ENCODE peak calls at places on chromosomes 16 and 17, in eight cellular contexts. N, A, Y, K, E, J, V and B are unnamed samples.

GRCh38 chr17:50111687-50112655 is 16.8 kb downstream of the PDK2 start:
- DNase-seq in N (peak; percentile 37), A (peak; percentile 73), Y (peak; percentile 88), K (no peak), E (peak; percentile 90), J (no peak), V (no peak), B (no peak)

GRCh38 chr16:46582313-46582712 is 38.9 kb downstream of the SHCBP1 start:
- DNase-seq in N (no peak), A (no peak), Y (no peak), K (no peak), E (no peak), J (no peak), V (no peak), B (no peak)

GRCh38 chr16:13100970-13101369 is 199.6 kb downstream of the SHISA9 start:
- DNase-seq in N (no peak), A (no peak), Y (no peak), K (no peak), E (no peak), J (no peak), V (no peak), B (no peak)

GRCh38 chr17:75970011-75970523 is 8.9 kb downstream of the ACOX1 start:
- DNase-seq in N (no peak), A (no peak), Y (no peak), K (peak; percentile 51), E (no peak), J (no peak), V (no peak), B (no peak)

GRCh38 chr17:43572368-43572980 is 26.3 kb upstream of the ETV4 start:
- DNase-seq in N (no peak), A (no peak), Y (no peak), K (peak; percentile 37), E (no peak), J (no peak), V (no peak), B (no peak)

GRCh38 chr17:43199633-43200032 is 12.0 kb upstream of the TMEM106A start:
- DNase-seq in N (no peak), A (no peak), Y (no peak), K (no peak), E (no peak), J (no peak), V (no peak), B (no peak)

GRCh38 chr17:39927928-39928867 is 666 bp downstream of the LRRC3C start:
- DNase-seq in N (no peak), A (peak; percentile 40), Y (peak; percentile 74), K (no peak), E (peak; percentile 81), J (peak; percentile 49), V (no peak), B (no peak)

GRCh38 chr17:27396941-27397340 is 59.3 kb upstream of the KSR1 start:
- DNase-seq in N (no peak), A (no peak), Y (no peak), K (no peak), E (no peak), J (peak; percentile 23), V (no peak), B (no peak)

GRCh38 chr17:76146053-76146875 is 5.2 kb upstream of the FOXJ1 start:
- DNase-seq in N (no peak), A (no peak), Y (no peak), K (no peak), E (peak; percentile 43), J (no peak), V (peak; percentile 42), B (no peak)

GRCh38 chr17:69593351-69593715 is 178.8 kb downstream of the MAP2K6 start:
- DNase-seq in N (no peak), A (no peak), Y (no peak), K (no peak), E (no peak), J (no peak), V (no peak), B (no peak)

GRCh38 chr17:7673239-7673638 is 14.1 kb downstream of the TP53 start:
- DNase-seq in N (no peak), A (no peak), Y (no peak), K (no peak), E (no peak), J (peak; percentile 63), V (no peak), B (no peak)

GRCh38 chr16:67654069-67654911 is 5.8 kb downstream of the ACD start:
- DNase-seq in N (no peak), A (no peak), Y (no peak), K (no peak), E (peak; percentile 77), J (no peak), V (no peak), B (no peak)

GRCh38 chr17:19388791-19389190 is 1.8 kb upstream of the MFAP4 start:
- DNase-seq in N (no peak), A (no peak), Y (no peak), K (no peak), E (peak; percentile 47), J (no peak), V (no peak), B (no peak)
- H3K4me1 ChIP-seq in N (peaks cover 20% of the 10 kb centered on the region), A (peaks cover 93% of the 10 kb centered on the region), Y (peaks cover 19% of the 10 kb centered on the region), K (peaks cover 15% of the 10 kb centered on the region), E (peaks cover 3% of the 10 kb centered on the region), J (peaks cover 23% of the 10 kb centered on the region), V (peaks cover 17% of the 10 kb centered on the region), B (peaks cover 68% of the 10 kb centered on the region)

GRCh38 chr16:35731341-35732040 is 2272.1 kb downstream of the TP53TG3F start:
- DNase-seq in N (no peak), A (no peak), Y (no peak), K (no peak), E (no peak), J (no peak), V (no peak), B (no peak)

GRCh38 chr16:35733278-35733965 is 2274.0 kb downstream of the TP53TG3F start:
- DNase-seq in N (no peak), A (no peak), Y (no peak), K (no peak), E (no peak), J (no peak), V (no peak), B (no peak)

GRCh38 chr16:35730251-35730650 is 2270.8 kb downstream of the TP53TG3F start:
- DNase-seq in N (no peak), A (no peak), Y (no peak), K (no peak), E (no peak), J (no peak), V (no peak), B (no peak)

GRCh38 chr16:35733971-35734702 is 2274.7 kb downstream of the TP53TG3F start:
- DNase-seq in N (no peak), A (no peak), Y (no peak), K (no peak), E (no peak), J (no peak), V (no peak), B (no peak)

DNA sequence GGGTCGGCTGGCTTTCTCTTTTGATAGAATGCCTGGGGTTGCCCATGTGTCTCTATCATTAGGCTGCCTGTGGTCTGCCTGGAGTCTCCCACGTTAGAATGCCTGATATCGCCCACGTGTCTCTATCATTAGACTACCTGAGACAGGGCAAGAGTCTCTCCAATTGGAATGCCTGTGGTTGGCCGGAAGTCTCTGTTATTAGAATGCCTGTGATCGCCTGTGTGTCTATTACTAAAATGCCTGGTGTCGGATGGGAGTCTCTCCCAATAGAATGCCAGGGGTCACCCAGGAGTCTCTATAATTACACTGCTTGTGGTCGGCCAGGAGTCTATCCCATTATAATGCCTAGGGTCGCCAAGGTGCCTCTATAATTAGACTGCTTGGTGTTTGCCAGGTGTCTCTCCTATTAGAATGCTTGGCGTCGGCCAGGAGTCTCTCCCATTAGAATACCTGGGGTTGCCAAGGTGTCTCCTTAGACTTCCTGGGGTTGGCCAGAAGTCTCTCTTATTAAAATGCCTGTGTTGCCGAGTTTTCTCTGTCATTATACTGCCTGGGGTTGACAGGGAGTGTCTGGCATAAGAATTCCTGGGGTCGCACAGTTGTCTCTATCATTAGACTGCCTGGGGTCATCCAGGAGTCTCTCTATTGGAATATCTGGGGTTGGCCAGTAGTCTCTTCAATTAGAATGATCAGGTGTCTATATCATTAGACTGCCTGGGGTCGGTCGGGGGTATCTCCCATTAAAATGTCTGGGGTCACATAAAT is 2272.8 kb downstream of the TP53TG3F start:
- DNase-seq in N (no peak), A (no peak), Y (no peak), K (no peak), E (no peak), J (no peak), V (no peak), B (no peak)
- H3K9me3 ChIP-seq in N (no peaks in the 10 kb centered on the region), A (no peaks in the 10 kb centered on the region), Y (no peaks in the 10 kb centered on the region), K (no peaks in the 10 kb centered on the region), E (no peaks in the 10 kb centered on the region), J (peaks cover 89% of the 10 kb centered on the region), V (peaks cover 32% of the 10 kb centered on the region), B (peaks cover 88% of the 10 kb centered on the region)

GRCh38 chr17:4080686-4081085 is 62.1 kb downstream of the ZZEF1 start:
- DNase-seq in N (no peak), A (no peak), Y (no peak), K (no peak), E (no peak), J (no peak), V (no peak), B (no peak)

GRCh38 chr17:4072487-4073157 is 70.2 kb downstream of the ZZEF1 start:
- DNase-seq in N (no peak), A (no peak), Y (no peak), K (peak; percentile 70), E (no peak), J (no peak), V (no peak), B (no peak)

GRCh38 chr17:4073983-4074830 is 68.6 kb downstream of the ZZEF1 start:
- DNase-seq in N (no peak), A (no peak), Y (peak; percentile 64), K (no peak), E (no peak), J (peak; percentile 49), V (no peak), B (no peak)

DNA sequence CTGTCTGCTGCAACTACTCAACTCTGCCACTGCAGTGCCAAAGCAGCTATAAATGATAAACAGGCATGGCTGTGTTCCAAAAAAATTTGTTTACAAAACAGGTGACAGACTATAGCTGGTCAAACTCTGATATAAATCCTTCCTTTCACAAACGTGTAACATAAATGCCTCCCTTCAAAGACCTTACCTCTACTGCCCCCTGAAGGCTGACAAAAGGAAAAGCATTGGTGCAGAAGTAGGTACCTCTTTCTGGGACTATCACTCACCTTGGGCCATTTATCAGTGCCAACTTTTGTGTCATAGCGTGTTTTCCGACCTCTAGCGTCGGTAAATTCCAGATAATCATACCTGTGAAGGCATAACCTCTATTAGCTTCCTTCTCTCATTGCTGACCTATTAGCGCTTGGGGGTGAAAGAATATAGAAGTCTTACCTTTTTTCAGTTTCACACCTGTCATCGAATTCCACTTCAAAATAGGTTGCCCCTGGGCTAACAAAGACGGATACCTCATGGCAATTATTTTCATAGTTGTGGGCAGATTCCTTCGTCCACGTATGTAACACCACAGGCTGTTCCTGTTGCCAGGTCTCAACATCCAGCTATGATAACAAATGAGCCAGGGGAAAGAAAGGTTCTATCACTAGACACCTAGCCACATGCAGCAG is 67.9 kb downstream of the ZZEF1 start:
- DNase-seq in N (no peak), A (no peak), Y (no peak), K (peak; percentile 50), E (no peak), J (no peak), V (no peak), B (no peak)
- H3K4me1 ChIP-seq in N (no peaks in the 10 kb centered on the region), A (no peaks in the 10 kb centered on the region), Y (peaks cover 27% of the 10 kb centered on the region), K (peaks cover 13% of the 10 kb centered on the region), E (no peaks in the 10 kb centered on the region), J (no peaks in the 10 kb centered on the region), V (no peaks in the 10 kb centered on the region), B (no peaks in the 10 kb centered on the region)

DNA sequence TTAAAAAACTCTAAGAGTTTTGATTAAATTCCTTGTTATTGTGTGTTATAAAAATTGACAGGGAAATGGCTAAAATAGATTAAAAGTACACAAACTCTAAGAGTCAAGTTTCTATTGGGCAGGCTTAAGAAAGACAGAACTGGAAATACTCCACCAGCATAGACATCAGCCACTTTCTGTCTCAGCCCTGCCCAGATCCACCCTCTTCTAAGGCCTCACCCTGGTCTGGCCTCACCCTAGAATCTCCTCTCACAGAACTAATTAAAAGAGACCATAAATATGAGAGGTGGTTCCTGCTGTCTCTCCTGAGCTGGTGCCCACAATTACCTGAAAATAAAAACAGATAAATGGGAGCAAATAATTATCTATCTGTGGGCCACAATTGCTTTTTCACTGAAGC is 1951.0 kb downstream of the TP53TG3F start:
- DNase-seq in N (no peak), A (no peak), Y (no peak), K (no peak), E (no peak), J (no peak), V (no peak), B (no peak)
- H3K9me3 ChIP-seq in N (no peaks in the 10 kb centered on the region), A (peaks cover 3% of the 10 kb centered on the region), Y (no peaks in the 10 kb centered on the region), K (no peaks in the 10 kb centered on the region), E (peaks cover 1% of the 10 kb centered on the region), J (peaks cover 58% of the 10 kb centered on the region), V (peaks cover 8% of the 10 kb centered on the region), B (peaks cover 10% of the 10 kb centered on the region)